ENCODE peak calls at places on chromosomes 6 and 20, in four cellular contexts. U is H1, Y is HepG2, E is GM12878. X is an unnamed sample.

GRCh38 chr6:15330174-15330934 is 84.5 kb downstream of the JARID2 start:
- DNase-seq in U (no peak), Y (no peak), E (no peak), X (no peak)

GRCh38 chr20:25286917-25287316 is 39.0 kb downstream of the PYGB start:
- DNase-seq in U (no peak), Y (no peak), E (no peak), X (no peak)

GRCh38 chr6:166007349-166008263 is 160.0 kb downstream of the TBXT start:
- DNase-seq in U (no peak), Y (no peak), E (no peak), X (no peak)

GRCh38 chr6:14499804-14500203 is 382.2 kb downstream of the CD83 start:
- DNase-seq in U (no peak), Y (no peak), E (no peak), X (no peak)

GRCh38 chr6:71181565-71181964 is 107.0 kb upstream of the OGFRL1 start:
- DNase-seq in U (peak), Y (peak), E (no peak), X (peak)

GRCh38 chr6:142728367-142728766 is 216.6 kb downstream of the HIVEP2 start:
- DNase-seq in U (no peak), Y (no peak), E (no peak), X (no peak)

GRCh38 chr6:150783818-150784217 is 81.7 kb upstream of the MTHFD1L start:
- DNase-seq in U (no peak), Y (no peak), E (no peak), X (no peak)

GRCh38 chr6:54335871-54336270 is 27.6 kb downstream of the TINAG start:
- DNase-seq in U (no peak), Y (peak), E (no peak), X (peak)

GRCh38 chr6:162615016-162615717 is 112.4 kb downstream of the PRKN start:
- DNase-seq in U (no peak), Y (no peak), E (no peak), X (no peak)

GRCh38 chr6:106885659-106886058 is 88.9 kb downstream of the CD24 start:
- DNase-seq in U (no peak), Y (no peak), E (no peak), X (no peak)

GRCh38 chr20:34526466-34526865 is 10.2 kb downstream of the DYNLRB1 start:
- DNase-seq in U (no peak), Y (no peak), E (no peak), X (no peak)

GRCh38 chr20:57603120-57603519 is 17.1 kb downstream of the ZBP1 start:
- DNase-seq in U (no peak), Y (no peak), E (no peak), X (no peak)

GRCh38 chr6:15901141-15902115 is 227.5 kb upstream of the MYLIP start:
- DNase-seq in U (no peak), Y (no peak), E (peak), X (no peak)

GRCh38 chr6:44920952-44921491 is 407.1 kb upstream of the RUNX2 start:
- DNase-seq in U (no peak), Y (peak), E (no peak), X (no peak)

GRCh38 chr6:21438237-21438985 is 155.1 kb upstream of the SOX4 start:
- DNase-seq in U (no peak), Y (no peak), E (peak), X (no peak)

DNA sequence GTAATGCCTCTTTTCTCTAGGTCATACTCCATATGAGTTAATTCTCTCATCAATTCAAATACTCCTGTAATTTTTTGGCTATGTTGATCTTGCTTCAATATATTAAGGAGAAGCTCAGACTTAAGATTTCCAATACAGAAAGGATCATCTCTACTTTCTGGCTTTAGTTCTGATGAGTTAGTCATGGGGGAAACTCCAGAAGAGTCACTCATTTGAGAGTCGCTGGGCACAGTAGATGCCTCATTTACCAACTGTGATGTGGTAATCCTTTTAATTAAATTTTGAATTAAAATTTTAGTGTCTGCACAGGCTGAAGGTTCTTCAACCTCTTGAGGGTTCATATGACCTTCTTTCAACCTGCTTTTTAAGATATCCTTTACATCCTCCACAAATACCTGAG is 38.5 kb downstream of the DST start:
- DNase-seq in U (no peak), Y (no peak), E (no peak), X (no peak)
- TF ChIP-seq SUZ12 in U (no peak), Y (no peak), E (no peak), X (no peak)

GRCh38 chr20:31842471-31843157 is 2.8 kb downstream of the FOXS1 start:
- DNase-seq in U (no peak), Y (no peak), E (no peak), X (no peak)
- H3K9ac ChIP-seq in U (no peak), Y (no peak), E (no peak), X (no peak)

GRCh38 chr6:169072127-169073042 is 181.3 kb downstream of the THBS2 start:
- DNase-seq in U (no peak), Y (no peak), E (no peak), X (no peak)

GRCh38 chr6:169070506-169071176 is 183.0 kb downstream of the THBS2 start:
- DNase-seq in U (no peak), Y (peak), E (no peak), X (no peak)

GRCh38 chr6:169073311-169073710 is 180.3 kb downstream of the THBS2 start:
- DNase-seq in U (no peak), Y (no peak), E (no peak), X (no peak)

GRCh38 chr6:169071394-169071793 is 182.3 kb downstream of the THBS2 start:
- DNase-seq in U (no peak), Y (no peak), E (no peak), X (no peak)

GRCh38 chr6:169069361-169069760 is 184.3 kb downstream of the THBS2 start:
- DNase-seq in U (no peak), Y (no peak), E (no peak), X (no peak)
- TF ChIP-seq SUZ12 in U (no peak), Y (no peak), E (no peak), X (no peak)

GRCh38 chr6:160973311-160973710 is 18.3 kb upstream of the MAP3K4 start:
- DNase-seq in U (no peak), Y (no peak), E (no peak), X (no peak)
- H3K9ac ChIP-seq in U (no peak), Y (no peak), E (no peak), X (no peak)

GRCh38 chr6:56350857-56351256 is 103.5 kb upstream of the COL21A1 start:
- DNase-seq in U (no peak), Y (no peak), E (no peak), X (no peak)

GRCh38 chr6:56346958-56347357 is 99.6 kb upstream of the COL21A1 start:
- DNase-seq in U (no peak), Y (no peak), E (no peak), X (peak)

GRCh38 chr6:56349196-56349595 is 101.8 kb upstream of the COL21A1 start:
- DNase-seq in U (no peak), Y (no peak), E (no peak), X (no peak)

GRCh38 chr6:56347526-56347925 is 100.1 kb upstream of the COL21A1 start:
- DNase-seq in U (no peak), Y (no peak), E (no peak), X (no peak)

DNA sequence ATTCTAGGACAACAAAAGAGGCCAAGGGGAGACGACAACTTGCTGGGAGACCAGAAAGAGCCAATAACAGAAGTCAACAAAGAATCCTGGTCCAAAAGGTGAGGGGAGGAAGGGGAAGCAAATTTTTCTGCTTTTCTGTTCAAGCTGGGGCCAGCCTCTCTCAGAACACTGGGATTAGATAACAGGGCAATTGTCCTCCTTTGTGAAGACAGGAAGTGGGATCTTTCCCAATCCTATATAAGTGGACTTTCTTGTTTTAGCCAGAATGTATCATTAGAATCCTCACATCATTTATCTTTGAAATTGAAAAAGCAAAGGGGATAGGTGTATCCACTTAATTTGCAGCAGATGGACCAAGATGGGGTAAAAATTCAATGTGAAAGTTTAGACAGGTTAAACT is 101.2 kb upstream of the COL21A1 start:
- DNase-seq in U (no peak), Y (no peak), E (no peak), X (no peak)
- TF ChIP-seq SUZ12 in U (no peak), Y (no peak), E (no peak), X (no peak)

DNA sequence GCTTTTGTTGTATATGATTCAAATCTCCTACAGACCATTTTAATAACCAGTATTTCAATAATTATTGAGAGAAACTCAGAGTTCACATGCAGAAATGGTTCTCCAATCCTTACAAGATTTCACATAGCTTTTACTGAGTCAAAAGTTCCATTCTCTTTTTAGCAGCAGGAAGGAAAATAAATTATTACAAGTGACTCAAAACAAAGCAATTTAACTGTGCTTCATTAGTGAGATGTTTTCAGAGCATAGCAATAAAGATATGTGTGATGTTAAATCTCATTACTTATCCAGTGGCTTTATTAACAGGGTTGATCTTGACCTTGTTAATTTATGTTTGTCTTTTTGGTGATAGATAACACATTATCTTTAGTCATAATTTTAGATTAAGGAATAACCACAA is 22.0 kb downstream of the KIF13A start:
- DNase-seq in U (no peak), Y (no peak), E (no peak), X (no peak)
- H3K9ac ChIP-seq in U (no peak), Y (no peak), E (no peak), X (no peak)

DNA sequence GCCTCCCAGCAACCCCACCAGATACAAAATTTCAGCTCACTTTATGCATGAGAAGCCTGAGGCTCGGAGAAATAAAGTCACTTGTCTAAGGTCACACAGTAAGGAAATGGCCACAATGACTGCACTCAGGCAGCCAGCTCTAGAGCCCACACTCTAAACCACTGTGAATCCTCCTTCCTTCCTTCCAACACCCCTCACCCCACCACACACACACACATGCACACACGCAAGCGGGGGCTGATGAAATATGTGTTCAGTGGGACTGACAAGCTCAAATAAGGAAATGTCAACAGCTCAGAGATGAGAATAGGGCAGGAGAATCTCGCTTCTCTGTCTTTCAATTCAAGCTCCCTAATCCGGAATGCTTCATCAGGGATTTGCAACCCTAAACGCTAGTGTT is 6.0 kb upstream of the BPIFA1 start:
- DNase-seq in U (no peak), Y (peak), E (no peak), X (no peak)
- TF ChIP-seq SUZ12 in U (no peak), Y (no peak), E (no peak), X (no peak)

DNA sequence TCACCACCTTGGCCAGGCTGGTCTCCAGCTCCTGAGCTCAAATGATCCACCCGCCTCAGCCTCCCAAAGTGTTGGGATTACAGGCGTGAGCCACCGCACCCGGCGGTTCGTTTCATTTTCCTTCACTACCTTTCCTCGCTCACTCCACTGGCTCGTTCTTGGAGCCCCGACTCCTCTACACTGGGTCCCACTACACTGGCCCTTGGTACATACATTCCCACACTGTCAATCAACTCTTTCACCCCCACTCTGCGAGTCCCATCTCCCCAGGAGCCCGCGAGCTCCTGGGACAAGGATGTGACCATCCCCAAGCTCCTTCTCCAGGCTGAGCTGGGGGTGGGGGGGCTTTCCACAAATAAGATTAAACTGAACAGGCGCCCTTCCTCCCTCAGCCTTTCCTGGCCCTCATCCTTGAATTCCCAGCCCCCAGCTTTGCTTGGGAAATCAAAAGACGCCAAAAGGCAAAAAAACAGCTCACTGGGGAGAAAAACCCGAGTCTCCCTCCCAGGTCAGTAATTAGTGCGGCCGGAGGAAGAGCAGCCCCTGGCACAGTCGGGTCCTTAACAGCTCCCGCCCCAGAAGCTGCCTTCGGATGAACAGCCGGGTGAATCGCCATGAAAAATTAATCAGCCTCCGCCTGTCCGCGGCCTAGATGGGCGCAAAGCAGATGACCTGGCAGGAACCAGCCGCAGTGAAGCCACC is 42.8 kb upstream of the LY86 start:
- DNase-seq in U (no peak), Y (no peak), E (no peak), X (no peak)
- H3K9ac ChIP-seq in U (peak), Y (no peak), E (peak), X (peak)

DNA sequence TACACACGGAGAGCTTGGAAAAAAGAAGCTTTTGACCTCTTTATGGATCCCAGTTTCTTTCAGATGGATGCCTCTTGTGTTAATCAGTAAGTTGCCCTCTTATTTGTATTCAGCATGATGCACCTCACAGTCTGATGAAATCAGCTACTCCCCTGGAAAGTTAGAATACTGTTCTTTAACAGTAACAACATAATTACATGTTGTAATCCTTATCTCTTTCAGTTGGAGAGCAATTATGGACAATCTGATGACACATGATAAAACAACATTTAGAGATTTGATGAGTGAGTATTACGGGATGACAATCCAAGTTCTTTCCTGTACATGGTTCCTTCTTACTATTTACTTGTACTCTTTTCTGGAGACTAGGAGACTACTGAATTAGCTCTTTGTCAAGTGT is 39.1 kb downstream of the PGM3 start:
- DNase-seq in U (no peak), Y (no peak), E (no peak), X (no peak)
- TF ChIP-seq SUZ12 in U (no peak), Y (no peak), E (no peak), X (no peak)

DNA sequence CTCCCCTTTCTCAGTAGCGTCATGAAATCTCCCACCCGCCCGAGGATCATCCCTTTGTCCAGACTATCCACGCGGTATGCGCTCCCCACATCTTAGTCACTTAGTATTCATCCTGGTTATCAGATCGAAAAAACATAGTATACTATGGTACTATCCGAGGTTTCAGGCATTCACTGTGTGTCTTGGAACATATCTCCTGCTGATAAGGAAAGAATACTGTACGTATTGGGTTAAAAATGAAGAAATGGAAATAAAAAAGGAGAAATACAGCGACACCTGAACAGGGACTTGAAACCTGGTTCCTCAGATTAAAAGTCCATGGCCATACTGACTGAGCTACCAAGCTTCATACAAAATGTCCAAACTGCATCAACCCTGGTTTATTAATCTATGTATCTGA is 14.0 kb downstream of the HMGN4 start:
- DNase-seq in U (no peak), Y (no peak), E (no peak), X (no peak)
- H3K9ac ChIP-seq in U (no peak), Y (peak), E (no peak), X (no peak)